ENCODE peak calls at places on chromosome 9, in ten cellular contexts. One of them, this sample, is unnamed.

GRCh38 chr9:72675586-72675985 is 154.2 kb downstream of the TMC1 start:
- DNase-seq in fibroblast of the conjunctiva: peak
- DNase-seq in frontal cortex: no peak
- DNase-seq in adrenal gland: no peak
- DNase-seq in left colon: no peak
- DNase-seq in CD8-positive, alpha-beta T cell: no peak
- DNase-seq in activated CD4-positive, alpha-beta T cell treated with anti-CD3 and anti-CD28 coated beads for 36 hours: no peak
- DNase-seq in activated naive CD4-positive, alpha-beta T cell treated with anti-CD3 and anti-CD28 coated beads, Interleukin-2, amount 50 U/mL, for 72 hours: no peak
- DNase-seq in left kidney: no peak
- DNase-seq in H54: no peak
- DNase-seq in this sample: no peak

GRCh38 chr9:130965680-130966079 is 26.6 kb upstream of the FIBCD1 start:
- DNase-seq in activated CD4-positive, alpha-beta T cell treated with anti-CD3 and anti-CD28 coated beads for 36 hours: no peak
- DNase-seq in activated naive CD4-positive, alpha-beta T cell treated with anti-CD3 and anti-CD28 coated beads, Interleukin-2, amount 50 U/mL, for 72 hours: no peak
- DNase-seq in fibroblast of the conjunctiva: no peak
- DNase-seq in frontal cortex: no peak
- DNase-seq in adrenal gland: no peak
- DNase-seq in left colon: no peak
- DNase-seq in CD8-positive, alpha-beta T cell: no peak
- DNase-seq in H54: no peak
- DNase-seq in left kidney: no peak
- DNase-seq in this sample: no peak

GRCh38 chr9:97673922-97674321 is 23.2 kb downstream of the XPA start:
- DNase-seq in activated CD4-positive, alpha-beta T cell treated with anti-CD3 and anti-CD28 coated beads for 36 hours: no peak
- DNase-seq in H54: no peak
- DNase-seq in adrenal gland: no peak
- DNase-seq in frontal cortex: no peak
- DNase-seq in CD8-positive, alpha-beta T cell: no peak
- DNase-seq in activated naive CD4-positive, alpha-beta T cell treated with anti-CD3 and anti-CD28 coated beads, Interleukin-2, amount 50 U/mL, for 72 hours: no peak
- DNase-seq in fibroblast of the conjunctiva: no peak
- DNase-seq in left colon: no peak
- DNase-seq in left kidney: no peak
- DNase-seq in this sample: no peak

GRCh38 chr9:81032030-81032572 is 657.2 kb downstream of the TLE1 start:
- DNase-seq in adrenal gland: peak
- DNase-seq in activated CD4-positive, alpha-beta T cell treated with anti-CD3 and anti-CD28 coated beads for 36 hours: no peak
- DNase-seq in fibroblast of the conjunctiva: peak
- DNase-seq in activated naive CD4-positive, alpha-beta T cell treated with anti-CD3 and anti-CD28 coated beads, Interleukin-2, amount 50 U/mL, for 72 hours: no peak
- DNase-seq in CD8-positive, alpha-beta T cell: no peak
- DNase-seq in left kidney: no peak
- DNase-seq in H54: peak
- DNase-seq in left colon: no peak
- DNase-seq in frontal cortex: no peak
- DNase-seq in this sample: peak

GRCh38 chr9:4293293-4293931 is 6.5 kb downstream of the GLIS3 start:
- DNase-seq in H54: no peak
- DNase-seq in CD8-positive, alpha-beta T cell: no peak
- DNase-seq in left colon: no peak
- DNase-seq in left kidney: no peak
- DNase-seq in adrenal gland: no peak
- DNase-seq in activated naive CD4-positive, alpha-beta T cell treated with anti-CD3 and anti-CD28 coated beads, Interleukin-2, amount 50 U/mL, for 72 hours: no peak
- DNase-seq in frontal cortex: no peak
- DNase-seq in activated CD4-positive, alpha-beta T cell treated with anti-CD3 and anti-CD28 coated beads for 36 hours: no peak
- DNase-seq in fibroblast of the conjunctiva: peak
- DNase-seq in this sample: peak

GRCh38 chr9:131682261-131682660 is 57.6 kb downstream of the RAPGEF1 start:
- DNase-seq in left kidney: no peak
- DNase-seq in frontal cortex: no peak
- DNase-seq in left colon: no peak
- DNase-seq in CD8-positive, alpha-beta T cell: no peak
- DNase-seq in adrenal gland: no peak
- DNase-seq in H54: no peak
- DNase-seq in activated CD4-positive, alpha-beta T cell treated with anti-CD3 and anti-CD28 coated beads for 36 hours: no peak
- DNase-seq in fibroblast of the conjunctiva: no peak
- DNase-seq in activated naive CD4-positive, alpha-beta T cell treated with anti-CD3 and anti-CD28 coated beads, Interleukin-2, amount 50 U/mL, for 72 hours: no peak
- DNase-seq in this sample: no peak

GRCh38 chr9:122350577-122351355 is 20.1 kb upstream of the PTGS1 start:
- DNase-seq in left colon: peak
- DNase-seq in left kidney: peak
- DNase-seq in adrenal gland: peak
- DNase-seq in H54: peak
- DNase-seq in frontal cortex: peak
- DNase-seq in activated naive CD4-positive, alpha-beta T cell treated with anti-CD3 and anti-CD28 coated beads, Interleukin-2, amount 50 U/mL, for 72 hours: peak
- DNase-seq in fibroblast of the conjunctiva: peak
- DNase-seq in activated CD4-positive, alpha-beta T cell treated with anti-CD3 and anti-CD28 coated beads for 36 hours: peak
- DNase-seq in CD8-positive, alpha-beta T cell: peak
- DNase-seq in this sample: peak

GRCh38 chr9:77667151-77667550 is 19.0 kb upstream of the GNA14 start:
- DNase-seq in frontal cortex: no peak
- DNase-seq in CD8-positive, alpha-beta T cell: no peak
- DNase-seq in left kidney: no peak
- DNase-seq in activated CD4-positive, alpha-beta T cell treated with anti-CD3 and anti-CD28 coated beads for 36 hours: no peak
- DNase-seq in activated naive CD4-positive, alpha-beta T cell treated with anti-CD3 and anti-CD28 coated beads, Interleukin-2, amount 50 U/mL, for 72 hours: no peak
- DNase-seq in adrenal gland: no peak
- DNase-seq in H54: no peak
- DNase-seq in fibroblast of the conjunctiva: no peak
- DNase-seq in left colon: no peak
- DNase-seq in this sample: peak

GRCh38 chr9:95981741-95982390 is 106.4 kb downstream of the ERCC6L2 start:
- DNase-seq in left colon: no peak
- DNase-seq in left kidney: peak
- DNase-seq in activated naive CD4-positive, alpha-beta T cell treated with anti-CD3 and anti-CD28 coated beads, Interleukin-2, amount 50 U/mL, for 72 hours: no peak
- DNase-seq in frontal cortex: no peak
- DNase-seq in adrenal gland: no peak
- DNase-seq in activated CD4-positive, alpha-beta T cell treated with anti-CD3 and anti-CD28 coated beads for 36 hours: no peak
- DNase-seq in fibroblast of the conjunctiva: no peak
- DNase-seq in H54: no peak
- DNase-seq in CD8-positive, alpha-beta T cell: peak
- DNase-seq in this sample: no peak

GRCh38 chr9:85224301-85224700 is 517.5 kb downstream of the AGTPBP1 start:
- DNase-seq in activated CD4-positive, alpha-beta T cell treated with anti-CD3 and anti-CD28 coated beads for 36 hours: no peak
- DNase-seq in frontal cortex: no peak
- DNase-seq in activated naive CD4-positive, alpha-beta T cell treated with anti-CD3 and anti-CD28 coated beads, Interleukin-2, amount 50 U/mL, for 72 hours: no peak
- DNase-seq in left colon: no peak
- DNase-seq in fibroblast of the conjunctiva: no peak
- DNase-seq in adrenal gland: no peak
- DNase-seq in CD8-positive, alpha-beta T cell: no peak
- DNase-seq in left kidney: no peak
- DNase-seq in H54: no peak
- DNase-seq in this sample: no peak

GRCh38 chr9:88230612-88231011 is 92.3 kb upstream of the SPATA31C2 start:
- DNase-seq in left colon: no peak
- DNase-seq in H54: no peak
- DNase-seq in CD8-positive, alpha-beta T cell: no peak
- DNase-seq in frontal cortex: no peak
- DNase-seq in fibroblast of the conjunctiva: no peak
- DNase-seq in activated CD4-positive, alpha-beta T cell treated with anti-CD3 and anti-CD28 coated beads for 36 hours: no peak
- DNase-seq in left kidney: no peak
- DNase-seq in adrenal gland: no peak
- DNase-seq in activated naive CD4-positive, alpha-beta T cell treated with anti-CD3 and anti-CD28 coated beads, Interleukin-2, amount 50 U/mL, for 72 hours: no peak
- DNase-seq in this sample: no peak

GRCh38 chr9:81906656-81907055 is 21.6 kb upstream of the SPATA31D4 start:
- DNase-seq in fibroblast of the conjunctiva: no peak
- DNase-seq in H54: no peak
- DNase-seq in left kidney: no peak
- DNase-seq in left colon: no peak
- DNase-seq in CD8-positive, alpha-beta T cell: no peak
- DNase-seq in frontal cortex: no peak
- DNase-seq in activated naive CD4-positive, alpha-beta T cell treated with anti-CD3 and anti-CD28 coated beads, Interleukin-2, amount 50 U/mL, for 72 hours: no peak
- DNase-seq in adrenal gland: peak
- DNase-seq in activated CD4-positive, alpha-beta T cell treated with anti-CD3 and anti-CD28 coated beads for 36 hours: no peak
- DNase-seq in this sample: no peak

GRCh38 chr9:114163517-114163924 is 8.2 kb downstream of the COL27A1 start:
- DNase-seq in activated naive CD4-positive, alpha-beta T cell treated with anti-CD3 and anti-CD28 coated beads, Interleukin-2, amount 50 U/mL, for 72 hours: no peak
- DNase-seq in left kidney: peak
- DNase-seq in H54: no peak
- DNase-seq in fibroblast of the conjunctiva: peak
- DNase-seq in CD8-positive, alpha-beta T cell: no peak
- DNase-seq in left colon: peak
- DNase-seq in frontal cortex: no peak
- DNase-seq in adrenal gland: peak
- DNase-seq in activated CD4-positive, alpha-beta T cell treated with anti-CD3 and anti-CD28 coated beads for 36 hours: no peak
- DNase-seq in this sample: peak

GRCh38 chr9:91623004-91623403 is 199.4 kb upstream of the NFIL3 start:
- DNase-seq in activated naive CD4-positive, alpha-beta T cell treated with anti-CD3 and anti-CD28 coated beads, Interleukin-2, amount 50 U/mL, for 72 hours: no peak
- DNase-seq in left kidney: no peak
- DNase-seq in H54: no peak
- DNase-seq in fibroblast of the conjunctiva: no peak
- DNase-seq in frontal cortex: no peak
- DNase-seq in left colon: no peak
- DNase-seq in activated CD4-positive, alpha-beta T cell treated with anti-CD3 and anti-CD28 coated beads for 36 hours: no peak
- DNase-seq in adrenal gland: no peak
- DNase-seq in CD8-positive, alpha-beta T cell: no peak
- DNase-seq in this sample: no peak

GRCh38 chr9:100700689-100701318 is 122.9 kb downstream of the CAVIN4 start:
- DNase-seq in activated naive CD4-positive, alpha-beta T cell treated with anti-CD3 and anti-CD28 coated beads, Interleukin-2, amount 50 U/mL, for 72 hours: no peak
- DNase-seq in activated CD4-positive, alpha-beta T cell treated with anti-CD3 and anti-CD28 coated beads for 36 hours: peak
- DNase-seq in CD8-positive, alpha-beta T cell: no peak
- DNase-seq in left colon: no peak
- DNase-seq in H54: peak
- DNase-seq in adrenal gland: peak
- DNase-seq in frontal cortex: no peak
- DNase-seq in fibroblast of the conjunctiva: no peak
- DNase-seq in left kidney: peak
- DNase-seq in this sample: peak

GRCh38 chr9:136409557-136410455 is 608 bp downstream of the ENTR1 start:
- DNase-seq in left kidney: peak
- DNase-seq in activated CD4-positive, alpha-beta T cell treated with anti-CD3 and anti-CD28 coated beads for 36 hours: peak
- DNase-seq in H54: peak
- DNase-seq in activated naive CD4-positive, alpha-beta T cell treated with anti-CD3 and anti-CD28 coated beads, Interleukin-2, amount 50 U/mL, for 72 hours: no peak
- DNase-seq in left colon: peak
- DNase-seq in adrenal gland: peak
- DNase-seq in CD8-positive, alpha-beta T cell: peak
- DNase-seq in frontal cortex: peak
- DNase-seq in fibroblast of the conjunctiva: no peak
- DNase-seq in this sample: peak

GRCh38 chr9:69519470-69520240 is 152.5 kb downstream of the APBA1 start:
- DNase-seq in CD8-positive, alpha-beta T cell: no peak
- DNase-seq in H54: no peak
- DNase-seq in left kidney: no peak
- DNase-seq in activated CD4-positive, alpha-beta T cell treated with anti-CD3 and anti-CD28 coated beads for 36 hours: no peak
- DNase-seq in activated naive CD4-positive, alpha-beta T cell treated with anti-CD3 and anti-CD28 coated beads, Interleukin-2, amount 50 U/mL, for 72 hours: no peak
- DNase-seq in frontal cortex: no peak
- DNase-seq in fibroblast of the conjunctiva: no peak
- DNase-seq in adrenal gland: no peak
- DNase-seq in left colon: no peak
- DNase-seq in this sample: no peak

GRCh38 chr9:72476617-72477375 is 44.6 kb upstream of the TMC1 start:
- DNase-seq in left colon: peak
- DNase-seq in activated naive CD4-positive, alpha-beta T cell treated with anti-CD3 and anti-CD28 coated beads, Interleukin-2, amount 50 U/mL, for 72 hours: no peak
- DNase-seq in frontal cortex: no peak
- DNase-seq in CD8-positive, alpha-beta T cell: peak
- DNase-seq in activated CD4-positive, alpha-beta T cell treated with anti-CD3 and anti-CD28 coated beads for 36 hours: peak
- DNase-seq in fibroblast of the conjunctiva: no peak
- DNase-seq in H54: peak
- DNase-seq in adrenal gland: peak
- DNase-seq in left kidney: no peak
- DNase-seq in this sample: peak

GRCh38 chr9:31336391-31336790 is 1048.1 kb upstream of the ACO1 start:
- DNase-seq in fibroblast of the conjunctiva: no peak
- DNase-seq in activated CD4-positive, alpha-beta T cell treated with anti-CD3 and anti-CD28 coated beads for 36 hours: no peak
- DNase-seq in CD8-positive, alpha-beta T cell: no peak
- DNase-seq in H54: no peak
- DNase-seq in left colon: no peak
- DNase-seq in activated naive CD4-positive, alpha-beta T cell treated with anti-CD3 and anti-CD28 coated beads, Interleukin-2, amount 50 U/mL, for 72 hours: no peak
- DNase-seq in adrenal gland: no peak
- DNase-seq in frontal cortex: no peak
- DNase-seq in left kidney: no peak
- DNase-seq in this sample: no peak

GRCh38 chr9:97808972-97809371 is 44.1 kb upstream of the FOXE1 start:
- DNase-seq in H54: no peak
- DNase-seq in fibroblast of the conjunctiva: no peak
- DNase-seq in frontal cortex: no peak
- DNase-seq in activated naive CD4-positive, alpha-beta T cell treated with anti-CD3 and anti-CD28 coated beads, Interleukin-2, amount 50 U/mL, for 72 hours: no peak
- DNase-seq in CD8-positive, alpha-beta T cell: no peak
- DNase-seq in left kidney: peak
- DNase-seq in adrenal gland: no peak
- DNase-seq in left colon: no peak
- DNase-seq in activated CD4-positive, alpha-beta T cell treated with anti-CD3 and anti-CD28 coated beads for 36 hours: no peak
- DNase-seq in this sample: peak

GRCh38 chr9:21523021-21524014 is 41.2 kb upstream of the IFNE start:
- DNase-seq in activated naive CD4-positive, alpha-beta T cell treated with anti-CD3 and anti-CD28 coated beads, Interleukin-2, amount 50 U/mL, for 72 hours: no peak
- DNase-seq in adrenal gland: no peak
- DNase-seq in left colon: no peak
- DNase-seq in CD8-positive, alpha-beta T cell: no peak
- DNase-seq in left kidney: no peak
- DNase-seq in activated CD4-positive, alpha-beta T cell treated with anti-CD3 and anti-CD28 coated beads for 36 hours: no peak
- DNase-seq in H54: no peak
- DNase-seq in frontal cortex: no peak
- DNase-seq in fibroblast of the conjunctiva: no peak
- DNase-seq in this sample: no peak

GRCh38 chr9:120388000-120388855 is 191.7 kb downstream of the CDK5RAP2 start:
- DNase-seq in left colon: no peak
- DNase-seq in adrenal gland: no peak
- DNase-seq in H54: no peak
- DNase-seq in activated CD4-positive, alpha-beta T cell treated with anti-CD3 and anti-CD28 coated beads for 36 hours: no peak
- DNase-seq in activated naive CD4-positive, alpha-beta T cell treated with anti-CD3 and anti-CD28 coated beads, Interleukin-2, amount 50 U/mL, for 72 hours: no peak
- DNase-seq in CD8-positive, alpha-beta T cell: no peak
- DNase-seq in fibroblast of the conjunctiva: no peak
- DNase-seq in left kidney: no peak
- DNase-seq in frontal cortex: no peak
- DNase-seq in this sample: no peak

GRCh38 chr9:77708416-77708815 is 60.3 kb upstream of the GNA14 start:
- DNase-seq in left kidney: no peak
- DNase-seq in fibroblast of the conjunctiva: no peak
- DNase-seq in activated naive CD4-positive, alpha-beta T cell treated with anti-CD3 and anti-CD28 coated beads, Interleukin-2, amount 50 U/mL, for 72 hours: no peak
- DNase-seq in CD8-positive, alpha-beta T cell: no peak
- DNase-seq in H54: no peak
- DNase-seq in activated CD4-positive, alpha-beta T cell treated with anti-CD3 and anti-CD28 coated beads for 36 hours: no peak
- DNase-seq in frontal cortex: no peak
- DNase-seq in adrenal gland: no peak
- DNase-seq in left colon: no peak
- DNase-seq in this sample: peak

GRCh38 chr9:17005085-17005484 is 129.8 kb upstream of the CNTLN start:
- DNase-seq in fibroblast of the conjunctiva: peak
- DNase-seq in CD8-positive, alpha-beta T cell: no peak
- DNase-seq in adrenal gland: peak
- DNase-seq in activated CD4-positive, alpha-beta T cell treated with anti-CD3 and anti-CD28 coated beads for 36 hours: no peak
- DNase-seq in activated naive CD4-positive, alpha-beta T cell treated with anti-CD3 and anti-CD28 coated beads, Interleukin-2, amount 50 U/mL, for 72 hours: no peak
- DNase-seq in left kidney: peak
- DNase-seq in H54: no peak
- DNase-seq in left colon: peak
- DNase-seq in frontal cortex: no peak
- DNase-seq in this sample: peak

GRCh38 chr9:16133556-16134227 is 580.8 kb downstream of the CCDC171 start:
- DNase-seq in CD8-positive, alpha-beta T cell: no peak
- DNase-seq in left kidney: peak
- DNase-seq in adrenal gland: peak
- DNase-seq in fibroblast of the conjunctiva: peak
- DNase-seq in H54: peak
- DNase-seq in frontal cortex: peak
- DNase-seq in activated CD4-positive, alpha-beta T cell treated with anti-CD3 and anti-CD28 coated beads for 36 hours: peak
- DNase-seq in left colon: peak
- DNase-seq in activated naive CD4-positive, alpha-beta T cell treated with anti-CD3 and anti-CD28 coated beads, Interleukin-2, amount 50 U/mL, for 72 hours: no peak
- DNase-seq in this sample: peak

GRCh38 chr9:71363286-71363961 is 242.0 kb upstream of the TRPM3 start:
- DNase-seq in H54: no peak
- DNase-seq in activated CD4-positive, alpha-beta T cell treated with anti-CD3 and anti-CD28 coated beads for 36 hours: no peak
- DNase-seq in frontal cortex: no peak
- DNase-seq in fibroblast of the conjunctiva: no peak
- DNase-seq in left kidney: no peak
- DNase-seq in CD8-positive, alpha-beta T cell: no peak
- DNase-seq in left colon: no peak
- DNase-seq in activated naive CD4-positive, alpha-beta T cell treated with anti-CD3 and anti-CD28 coated beads, Interleukin-2, amount 50 U/mL, for 72 hours: no peak
- DNase-seq in adrenal gland: no peak
- DNase-seq in this sample: no peak

GRCh38 chr9:83933804-83934203 is 12.6 kb upstream of the KIF27 start:
- DNase-seq in adrenal gland: no peak
- DNase-seq in left colon: no peak
- DNase-seq in CD8-positive, alpha-beta T cell: no peak
- DNase-seq in activated CD4-positive, alpha-beta T cell treated with anti-CD3 and anti-CD28 coated beads for 36 hours: no peak
- DNase-seq in activated naive CD4-positive, alpha-beta T cell treated with anti-CD3 and anti-CD28 coated beads, Interleukin-2, amount 50 U/mL, for 72 hours: no peak
- DNase-seq in fibroblast of the conjunctiva: no peak
- DNase-seq in left kidney: no peak
- DNase-seq in frontal cortex: no peak
- DNase-seq in H54: no peak
- DNase-seq in this sample: no peak

GRCh38 chr9:121929893-121930875 is 162.9 kb downstream of the TTLL11 start:
- DNase-seq in frontal cortex: no peak
- DNase-seq in H54: peak
- DNase-seq in activated CD4-positive, alpha-beta T cell treated with anti-CD3 and anti-CD28 coated beads for 36 hours: no peak
- DNase-seq in CD8-positive, alpha-beta T cell: no peak
- DNase-seq in activated naive CD4-positive, alpha-beta T cell treated with anti-CD3 and anti-CD28 coated beads, Interleukin-2, amount 50 U/mL, for 72 hours: no peak
- DNase-seq in left colon: no peak
- DNase-seq in adrenal gland: no peak
- DNase-seq in fibroblast of the conjunctiva: no peak
- DNase-seq in left kidney: peak
- DNase-seq in this sample: peak